ENCODE peak calls at places on chromosomes 6 and 20, in six cellular contexts. One of them, this sample, is unnamed.

GRCh38 chr20:1809121-1809520 is 86.1 kb upstream of the SIRPA start:
- DNase-seq in A549: peak
- DNase-seq in GM12878: no peak
- DNase-seq in H1: no peak
- DNase-seq in K562: no peak
- DNase-seq in IMR-90: peak
- DNase-seq in this sample: peak

GRCh38 chr20:957544-957943 is 41.4 kb upstream of the ANGPT4 start:
- DNase-seq in A549: peak
- DNase-seq in GM12878: no peak
- DNase-seq in H1: no peak
- DNase-seq in K562: no peak
- DNase-seq in IMR-90: peak
- DNase-seq in this sample: no peak

GRCh38 chr6:110067837-110068591 is 89.9 kb downstream of the GPR6 start:
- DNase-seq in A549: no peak
- DNase-seq in GM12878: no peak
- DNase-seq in H1: no peak
- DNase-seq in K562: no peak
- DNase-seq in IMR-90: no peak
- DNase-seq in this sample: no peak

GRCh38 chr6:125375841-125376240 is 74.1 kb upstream of the HDDC2 start:
- DNase-seq in A549: no peak
- DNase-seq in GM12878: no peak
- DNase-seq in H1: no peak
- DNase-seq in K562: no peak
- DNase-seq in IMR-90: no peak
- DNase-seq in this sample: no peak

GRCh38 chr20:46681032-46681854 is 8.0 kb downstream of the TP53RK start:
- DNase-seq in A549: peak
- DNase-seq in GM12878: peak
- DNase-seq in H1: no peak
- DNase-seq in K562: peak
- DNase-seq in IMR-90: peak
- DNase-seq in this sample: peak

GRCh38 chr6:153167026-153167891 is 36.2 kb upstream of the RGS17 start:
- DNase-seq in A549: peak
- DNase-seq in GM12878: no peak
- DNase-seq in H1: no peak
- DNase-seq in K562: no peak
- DNase-seq in IMR-90: peak
- DNase-seq in this sample: peak

GRCh38 chr20:1299522-1299921 is 29.4 kb downstream of the SDCBP2 start:
- DNase-seq in A549: peak
- DNase-seq in GM12878: no peak
- DNase-seq in H1: no peak
- DNase-seq in K562: peak
- DNase-seq in IMR-90: no peak
- DNase-seq in this sample: no peak

GRCh38 chr6:57221191-57221935 is 744 bp downstream of the RAB23 start:
- DNase-seq in A549: peak
- DNase-seq in GM12878: no peak
- DNase-seq in H1: peak
- DNase-seq in K562: peak
- DNase-seq in IMR-90: peak
- DNase-seq in this sample: peak

GRCh38 chr6:149852180-149852579 is 12.0 kb downstream of the LRP11 start:
- DNase-seq in A549: no peak
- DNase-seq in GM12878: peak
- DNase-seq in H1: no peak
- DNase-seq in K562: no peak
- DNase-seq in IMR-90: peak
- DNase-seq in this sample: no peak

GRCh38 chr6:168851460-168852103 is 402.1 kb downstream of the THBS2 start:
- DNase-seq in A549: no peak
- DNase-seq in GM12878: no peak
- DNase-seq in H1: no peak
- DNase-seq in K562: no peak
- DNase-seq in IMR-90: no peak
- DNase-seq in this sample: no peak

GRCh38 chr6:52498538-52499017 is 78.3 kb downstream of the TRAM2 start:
- DNase-seq in A549: no peak
- DNase-seq in GM12878: peak
- DNase-seq in H1: no peak
- DNase-seq in K562: no peak
- DNase-seq in IMR-90: no peak
- DNase-seq in this sample: no peak

GRCh38 chr6:33297956-33298772 is 578 bp downstream of the RGL2 start:
- DNase-seq in A549: peak
- DNase-seq in GM12878: no peak
- DNase-seq in H1: no peak
- DNase-seq in K562: peak
- DNase-seq in IMR-90: peak
- DNase-seq in this sample: peak
- TF ChIP-seq POLR2A in A549: no peak
- TF ChIP-seq POLR2A in GM12878: peak
- TF ChIP-seq POLR2A in H1: peak
- TF ChIP-seq POLR2A in K562: peak
- TF ChIP-seq POLR2A in IMR-90: peak
- TF ChIP-seq POLR2A in this sample: peak

DNA sequence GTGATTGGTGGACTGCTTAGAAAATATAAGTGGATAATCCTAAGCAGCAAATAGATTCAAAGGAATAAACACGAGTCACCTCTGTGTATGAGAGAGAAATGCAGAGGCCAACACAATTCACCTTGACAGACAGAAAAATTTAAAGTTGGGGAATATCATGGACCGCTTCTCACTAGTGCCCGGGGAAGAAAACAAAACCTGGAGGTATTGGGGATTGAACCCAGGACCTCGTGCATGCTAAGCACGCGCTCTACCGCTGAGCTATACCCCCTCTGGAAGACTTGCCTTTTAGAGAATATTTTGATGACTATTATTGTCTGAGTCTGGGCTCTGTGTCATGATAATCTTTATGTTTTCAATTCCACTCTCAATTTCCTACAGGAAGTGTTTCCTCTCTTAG is 111.9 kb downstream of the TRIM27 start:
- DNase-seq in A549: no peak
- DNase-seq in GM12878: no peak
- DNase-seq in H1: no peak
- DNase-seq in K562: peak
- DNase-seq in IMR-90: peak
- DNase-seq in this sample: peak
- TF ChIP-seq USF2 in A549: no peak
- TF ChIP-seq USF2 in GM12878: no peak
- TF ChIP-seq USF2 in H1: no peak
- TF ChIP-seq USF2 in K562: no peak
- TF ChIP-seq USF2 in IMR-90: no peak
- TF ChIP-seq USF2 in this sample: no peak

DNA sequence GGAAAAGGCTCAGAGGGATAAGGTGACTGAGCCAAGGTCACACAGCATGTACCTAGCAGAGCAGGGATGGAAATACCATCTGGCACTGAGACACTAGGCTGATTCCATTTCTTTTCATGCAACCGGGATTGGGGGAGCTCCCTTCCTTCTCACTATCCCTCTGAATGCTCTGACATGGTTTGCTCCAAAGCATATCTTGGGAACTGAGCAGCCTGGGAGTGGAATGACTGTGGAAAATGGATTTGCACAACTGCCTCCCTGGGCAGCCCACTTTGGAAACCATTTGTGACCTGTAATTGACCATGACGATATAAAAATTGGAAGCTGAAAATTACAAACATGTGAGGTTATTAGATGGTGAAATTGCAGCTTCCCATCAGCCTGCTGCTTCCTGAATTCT is 309.0 kb upstream of the CHD6 start:
- DNase-seq in A549: no peak
- DNase-seq in GM12878: no peak
- DNase-seq in H1: no peak
- DNase-seq in K562: no peak
- DNase-seq in IMR-90: no peak
- DNase-seq in this sample: no peak
- TF ChIP-seq POLR2A in A549: no peak
- TF ChIP-seq POLR2A in GM12878: no peak
- TF ChIP-seq POLR2A in H1: no peak
- TF ChIP-seq POLR2A in K562: no peak
- TF ChIP-seq POLR2A in IMR-90: no peak
- TF ChIP-seq POLR2A in this sample: no peak

GRCh38 chr6:120805267-120805666 is 529.0 kb downstream of the TBC1D32 start:
- DNase-seq in A549: no peak
- DNase-seq in GM12878: no peak
- DNase-seq in H1: no peak
- DNase-seq in K562: no peak
- DNase-seq in IMR-90: no peak
- DNase-seq in this sample: no peak
- TF ChIP-seq USF2 in A549: no peak
- TF ChIP-seq USF2 in GM12878: no peak
- TF ChIP-seq USF2 in H1: no peak
- TF ChIP-seq USF2 in K562: no peak
- TF ChIP-seq USF2 in IMR-90: no peak
- TF ChIP-seq USF2 in this sample: no peak

GRCh38 chr6:134449781-134450180 is 131.9 kb upstream of the SGK1 start:
- DNase-seq in A549: no peak
- DNase-seq in GM12878: no peak
- DNase-seq in H1: no peak
- DNase-seq in K562: no peak
- DNase-seq in IMR-90: peak
- DNase-seq in this sample: no peak
- TF ChIP-seq POLR2A in A549: no peak
- TF ChIP-seq POLR2A in GM12878: no peak
- TF ChIP-seq POLR2A in H1: no peak
- TF ChIP-seq POLR2A in K562: no peak
- TF ChIP-seq POLR2A in IMR-90: no peak
- TF ChIP-seq POLR2A in this sample: no peak

DNA sequence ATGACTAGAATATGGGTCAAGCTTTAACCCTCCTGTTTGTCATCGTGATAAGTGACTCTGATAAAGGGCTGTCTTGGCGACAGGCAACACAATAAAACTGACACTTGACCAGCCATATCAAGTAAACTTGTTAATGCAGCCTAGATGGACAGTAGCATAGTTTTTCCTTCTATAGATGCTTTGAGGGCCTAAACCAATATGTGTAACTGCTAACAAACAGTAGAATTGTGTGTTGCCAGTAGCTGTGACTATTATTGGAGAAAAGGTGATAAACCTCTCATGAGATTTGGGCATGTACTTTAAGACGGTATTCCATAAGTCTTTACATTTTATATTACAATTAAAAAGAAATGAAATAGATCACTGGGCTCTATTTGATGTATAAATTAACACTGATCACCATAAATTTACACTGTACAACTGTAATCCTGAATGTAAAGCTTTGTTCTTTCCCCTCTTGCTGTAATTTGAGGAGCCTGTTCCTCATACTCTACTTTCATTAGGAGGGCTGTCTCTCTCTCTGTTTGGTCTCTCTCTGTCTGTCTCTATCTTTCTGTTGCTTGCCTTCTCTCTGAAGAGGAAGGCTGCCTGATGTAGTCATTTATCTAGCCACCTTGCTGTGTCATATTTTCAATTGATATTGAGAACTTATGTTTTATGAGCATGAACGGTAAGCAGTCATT is 205.2 kb downstream of the NKAIN2 start:
- DNase-seq in A549: no peak
- DNase-seq in GM12878: no peak
- DNase-seq in H1: no peak
- DNase-seq in K562: no peak
- DNase-seq in IMR-90: no peak
- DNase-seq in this sample: no peak
- TF ChIP-seq USF2 in A549: no peak
- TF ChIP-seq USF2 in GM12878: no peak
- TF ChIP-seq USF2 in H1: no peak
- TF ChIP-seq USF2 in K562: no peak
- TF ChIP-seq USF2 in IMR-90: no peak
- TF ChIP-seq USF2 in this sample: no peak

This sample was measured in HepG2.